ENCODE peak calls at places on chromosomes 2 and 18, in six cellular contexts. E is AG20443; C is brain microvascular endothelial cell; S is activated gamma-delta T cell treated with Interleukin-2 at 50 U/mL for 16 hours; T is WTC11; G is stimulated activated CD4-positive, alpha-beta T cell treated with anti-CD3 and anti-CD28 coated beads, Interleukin-1b, Interleukin-23, amount 100 ng/mL, for 48 hours. B is an unnamed sample.

GRCh38 chr2:63788070-63788469 is 53.6 kb upstream of the UGP2 start:
- DNase-seq in E (no peak), C (peak), S (no peak), T (no peak), G (no peak), B (no peak)

GRCh38 chr18:24443870-24444269 is 16.6 kb upstream of the HRH4 start:
- DNase-seq in E (no peak), C (no peak), S (no peak), T (no peak), G (no peak), B (no peak)

GRCh38 chr2:151947524-151948165 is 119.4 kb upstream of the ARL5A start:
- DNase-seq in E (peak), C (peak), S (no peak), T (peak), G (no peak), B (peak)

GRCh38 chr2:20027715-20028434 is 15.4 kb upstream of the MATN3 start:
- DNase-seq in E (no peak), C (no peak), S (no peak), T (no peak), G (no peak), B (no peak)

GRCh38 chr2:145277922-145278321 is 758.0 kb upstream of the ZEB2 start:
- DNase-seq in E (peak), C (no peak), S (no peak), T (no peak), G (no peak), B (no peak)

GRCh38 chr2:205216092-205216491 is 466.2 kb upstream of the NRP2 start:
- DNase-seq in E (no peak), C (no peak), S (no peak), T (no peak), G (no peak), B (no peak)

GRCh38 chr2:8684421-8684884 is 2.6 kb downstream of the ID2 start:
- DNase-seq in E (no peak), C (no peak), S (peak), T (no peak), G (peak), B (no peak)

GRCh38 chr2:71460595-71461303 is 7.4 kb downstream of the DYSF start:
- DNase-seq in E (peak), C (no peak), S (no peak), T (no peak), G (no peak), B (no peak)

GRCh38 chr2:120331903-120332302 is 14.0 kb upstream of the INHBB start:
- DNase-seq in E (no peak), C (no peak), S (no peak), T (no peak), G (no peak), B (no peak)

GRCh38 chr2:37394263-37394662 is 49.8 kb downstream of the QPCT start:
- DNase-seq in E (no peak), C (no peak), S (no peak), T (no peak), G (no peak), B (no peak)

GRCh38 chr2:17065536-17065935 is 399.9 kb upstream of the CYRIA start:
- DNase-seq in E (no peak), C (no peak), S (no peak), T (no peak), G (no peak), B (no peak)

GRCh38 chr18:37419272-37419671 is 146.3 kb downstream of the CELF4 start:
- DNase-seq in E (peak), C (no peak), S (no peak), T (no peak), G (no peak), B (no peak)

GRCh38 chr2:54065411-54065810 is 50.0 kb upstream of the ACYP2 start:
- DNase-seq in E (peak), C (peak), S (no peak), T (no peak), G (no peak), B (peak)

GRCh38 chr18:5974696-5975095 is 79.4 kb upstream of the TMEM200C start:
- DNase-seq in E (no peak), C (no peak), S (no peak), T (no peak), G (no peak), B (no peak)

GRCh38 chr2:212249451-212249850 is 289.2 kb downstream of the ERBB4 start:
- DNase-seq in E (peak), C (peak), S (no peak), T (no peak), G (no peak), B (no peak)

GRCh38 chr18:58805482-58806187 is 59.0 kb upstream of the ZNF532 start:
- DNase-seq in E (no peak), C (no peak), S (no peak), T (no peak), G (no peak), B (no peak)

GRCh38 chr18:44229693-44230108 is 451.0 kb upstream of the SETBP1 start:
- DNase-seq in E (peak), C (peak), S (no peak), T (no peak), G (no peak), B (peak)

GRCh38 chr2:120733238-120733942 is 2.3 kb upstream of the GLI2 start:
- DNase-seq in E (no peak), C (no peak), S (no peak), T (no peak), G (no peak), B (no peak)

GRCh38 chr2:84288335-84288734 is 170.7 kb downstream of the SUCLG1 start:
- DNase-seq in E (no peak), C (no peak), S (no peak), T (peak), G (no peak), B (no peak)

GRCh38 chr2:198127627-198128026 is 323.2 kb downstream of the PLCL1 start:
- DNase-seq in E (peak), C (peak), S (no peak), T (peak), G (peak), B (no peak)

B was measured in occipital lobe.